ENCODE peak calls at places on chromosome 18, in eight cellular contexts. One of them, this sample, is unnamed.

GRCh38 chr18:59835656-59836379 is 64.0 kb upstream of the PMAIP1 start:
- DNase-seq in CD8-positive, alpha-beta memory T cell: no peak
- DNase-seq in NCI-H748 treated with DMSO at 0.1 percent for 48 hours: no peak
- DNase-seq in Kasumi-1: no peak
- DNase-seq in NCI-H1694 treated with DMSO at 0.1 percent for 48 hours: no peak
- DNase-seq in RWPE2: no peak
- DNase-seq in H7: peak; percentile 60
- DNase-seq in HTR-8/SVneo: no peak
- DNase-seq in this sample: no peak

GRCh38 chr18:79625195-79625923 is 54.2 kb upstream of the CTDP1 start:
- DNase-seq in H7: no peak
- DNase-seq in CD8-positive, alpha-beta memory T cell: no peak
- DNase-seq in NCI-H1694 treated with DMSO at 0.1 percent for 48 hours: no peak
- DNase-seq in Kasumi-1: peak; percentile 82
- DNase-seq in RWPE2: no peak
- DNase-seq in NCI-H748 treated with DMSO at 0.1 percent for 48 hours: no peak
- DNase-seq in HTR-8/SVneo: no peak
- DNase-seq in this sample: no peak

GRCh38 chr18:6537468-6537867 is 122.8 kb upstream of the L3MBTL4 start:
- DNase-seq in NCI-H748 treated with DMSO at 0.1 percent for 48 hours: no peak
- DNase-seq in CD8-positive, alpha-beta memory T cell: no peak
- DNase-seq in H7: no peak
- DNase-seq in NCI-H1694 treated with DMSO at 0.1 percent for 48 hours: no peak
- DNase-seq in Kasumi-1: no peak
- DNase-seq in HTR-8/SVneo: no peak
- DNase-seq in RWPE2: no peak
- DNase-seq in this sample: no peak

GRCh38 chr18:36255072-36255708 is 42.3 kb upstream of the FHOD3 start:
- DNase-seq in RWPE2: no peak
- DNase-seq in NCI-H748 treated with DMSO at 0.1 percent for 48 hours: no peak
- DNase-seq in NCI-H1694 treated with DMSO at 0.1 percent for 48 hours: no peak
- DNase-seq in HTR-8/SVneo: no peak
- DNase-seq in CD8-positive, alpha-beta memory T cell: no peak
- DNase-seq in H7: no peak
- DNase-seq in Kasumi-1: no peak
- DNase-seq in this sample: no peak

GRCh38 chr18:3524706-3525105 is 74.7 kb downstream of the TGIF1 start:
- DNase-seq in RWPE2: no peak
- DNase-seq in NCI-H748 treated with DMSO at 0.1 percent for 48 hours: no peak
- DNase-seq in Kasumi-1: no peak
- DNase-seq in HTR-8/SVneo: no peak
- DNase-seq in NCI-H1694 treated with DMSO at 0.1 percent for 48 hours: no peak
- DNase-seq in CD8-positive, alpha-beta memory T cell: no peak
- DNase-seq in H7: no peak
- DNase-seq in this sample: no peak

GRCh38 chr18:59429608-59430007 is 70.5 kb upstream of the LMAN1 start:
- DNase-seq in NCI-H1694 treated with DMSO at 0.1 percent for 48 hours: no peak
- DNase-seq in NCI-H748 treated with DMSO at 0.1 percent for 48 hours: no peak
- DNase-seq in Kasumi-1: no peak
- DNase-seq in CD8-positive, alpha-beta memory T cell: no peak
- DNase-seq in RWPE2: no peak
- DNase-seq in H7: no peak
- DNase-seq in HTR-8/SVneo: no peak
- DNase-seq in this sample: no peak

GRCh38 chr18:76689646-76690264 is 132.6 kb upstream of the ZNF236 start:
- DNase-seq in HTR-8/SVneo: no peak
- DNase-seq in CD8-positive, alpha-beta memory T cell: no peak
- DNase-seq in NCI-H1694 treated with DMSO at 0.1 percent for 48 hours: no peak
- DNase-seq in NCI-H748 treated with DMSO at 0.1 percent for 48 hours: no peak
- DNase-seq in RWPE2: no peak
- DNase-seq in H7: no peak
- DNase-seq in Kasumi-1: no peak
- DNase-seq in this sample: no peak

GRCh38 chr18:58308463-58308862 is 264.4 kb downstream of the NEDD4L start:
- DNase-seq in HTR-8/SVneo: no peak
- DNase-seq in NCI-H748 treated with DMSO at 0.1 percent for 48 hours: no peak
- DNase-seq in RWPE2: no peak
- DNase-seq in CD8-positive, alpha-beta memory T cell: no peak
- DNase-seq in Kasumi-1: no peak
- DNase-seq in H7: no peak
- DNase-seq in NCI-H1694 treated with DMSO at 0.1 percent for 48 hours: no peak
- DNase-seq in this sample: no peak

GRCh38 chr18:58788971-58789797 is 75.5 kb upstream of the ZNF532 start:
- DNase-seq in Kasumi-1: no peak
- DNase-seq in CD8-positive, alpha-beta memory T cell: no peak
- DNase-seq in H7: no peak
- DNase-seq in HTR-8/SVneo: no peak
- DNase-seq in NCI-H748 treated with DMSO at 0.1 percent for 48 hours: no peak
- DNase-seq in RWPE2: no peak
- DNase-seq in NCI-H1694 treated with DMSO at 0.1 percent for 48 hours: no peak
- DNase-seq in this sample: peak; percentile 87

GRCh38 chr18:50283469-50284209 is 2.3 kb upstream of the MBD1 start:
- DNase-seq in CD8-positive, alpha-beta memory T cell: no peak
- DNase-seq in NCI-H1694 treated with DMSO at 0.1 percent for 48 hours: no peak
- DNase-seq in Kasumi-1: no peak
- DNase-seq in HTR-8/SVneo: no peak
- DNase-seq in H7: no peak
- DNase-seq in NCI-H748 treated with DMSO at 0.1 percent for 48 hours: no peak
- DNase-seq in RWPE2: no peak
- DNase-seq in this sample: no peak

GRCh38 chr18:48951448-48952286 is 902 bp upstream of the SMAD7 start:
- DNase-seq in CD8-positive, alpha-beta memory T cell: peak; percentile 80
- DNase-seq in RWPE2: no peak
- DNase-seq in Kasumi-1: peak; percentile 70
- DNase-seq in HTR-8/SVneo: peak; percentile 79
- DNase-seq in NCI-H1694 treated with DMSO at 0.1 percent for 48 hours: peak; percentile 22
- DNase-seq in H7: peak; percentile 94
- DNase-seq in NCI-H748 treated with DMSO at 0.1 percent for 48 hours: peak; percentile 80
- DNase-seq in this sample: peak; percentile 82

GRCh38 chr18:46338761-46339160 is 234.6 kb downstream of the HAUS1 start:
- DNase-seq in RWPE2: peak; percentile 28
- DNase-seq in NCI-H748 treated with DMSO at 0.1 percent for 48 hours: no peak
- DNase-seq in CD8-positive, alpha-beta memory T cell: no peak
- DNase-seq in H7: no peak
- DNase-seq in Kasumi-1: peak; percentile 35
- DNase-seq in NCI-H1694 treated with DMSO at 0.1 percent for 48 hours: no peak
- DNase-seq in HTR-8/SVneo: no peak
- DNase-seq in this sample: no peak

GRCh38 chr18:463442-464310 is 36.8 kb downstream of the COLEC12 start:
- DNase-seq in CD8-positive, alpha-beta memory T cell: no peak
- DNase-seq in RWPE2: no peak
- DNase-seq in Kasumi-1: peak; percentile 91
- DNase-seq in HTR-8/SVneo: no peak
- DNase-seq in NCI-H1694 treated with DMSO at 0.1 percent for 48 hours: no peak
- DNase-seq in NCI-H748 treated with DMSO at 0.1 percent for 48 hours: no peak
- DNase-seq in H7: no peak
- DNase-seq in this sample: no peak

GRCh38 chr18:37403100-37403781 is 162.4 kb downstream of the CELF4 start:
- DNase-seq in HTR-8/SVneo: peak; percentile 71
- DNase-seq in RWPE2: no peak
- DNase-seq in NCI-H1694 treated with DMSO at 0.1 percent for 48 hours: peak; percentile 57
- DNase-seq in CD8-positive, alpha-beta memory T cell: no peak
- DNase-seq in H7: peak; percentile 67
- DNase-seq in Kasumi-1: no peak
- DNase-seq in NCI-H748 treated with DMSO at 0.1 percent for 48 hours: no peak
- DNase-seq in this sample: no peak

GRCh38 chr18:75036941-75037516 is 171.9 kb downstream of the PTGR3 start:
- DNase-seq in Kasumi-1: no peak
- DNase-seq in NCI-H1694 treated with DMSO at 0.1 percent for 48 hours: no peak
- DNase-seq in H7: no peak
- DNase-seq in CD8-positive, alpha-beta memory T cell: no peak
- DNase-seq in RWPE2: no peak
- DNase-seq in NCI-H748 treated with DMSO at 0.1 percent for 48 hours: no peak
- DNase-seq in HTR-8/SVneo: no peak
- DNase-seq in this sample: no peak

GRCh38 chr18:21949326-21950015 is 208.9 kb downstream of the MIB1 start:
- DNase-seq in NCI-H1694 treated with DMSO at 0.1 percent for 48 hours: no peak
- DNase-seq in H7: no peak
- DNase-seq in Kasumi-1: no peak
- DNase-seq in HTR-8/SVneo: no peak
- DNase-seq in CD8-positive, alpha-beta memory T cell: no peak
- DNase-seq in NCI-H748 treated with DMSO at 0.1 percent for 48 hours: no peak
- DNase-seq in RWPE2: no peak
- DNase-seq in this sample: no peak

This sample was measured in Calu3.